ENCODE peak calls at places on chromosomes 5 and 9, in seven cellular contexts. O is DMS153, K is HTR-8/SVneo, A is body of pancreas, G is foreskin fibroblast, R is EL, C is GM20000. T is an unnamed sample.

GRCh38 chr5:14244721-14245518 is 101.8 kb downstream of the TRIO start:
- DNase-seq in G (no peak), K (no peak), O (no peak), R (no peak), A (no peak), C (no peak), T (no peak)

GRCh38 chr9:20355022-20355421 is 267.3 kb downstream of the MLLT3 start:
- DNase-seq in O (no peak), G (peak), K (no peak), C (peak), A (no peak), R (peak), T (no peak)

GRCh38 chr9:129509508-129509907 is 111.4 kb downstream of the C9orf50 start:
- DNase-seq in R (peak), C (no peak), A (no peak), O (no peak), G (peak), K (no peak), T (no peak)

GRCh38 chr5:73654171-73654811 is 28.3 kb downstream of the ARHGEF28 start:
- DNase-seq in O (peak), G (peak), K (no peak), R (peak), C (peak), A (no peak), T (no peak)

GRCh38 chr9:113950195-113951031 is 74.3 kb downstream of the ZNF618 start:
- DNase-seq in C (no peak), A (no peak), R (no peak), G (no peak), O (no peak), K (no peak), T (no peak)

GRCh38 chr5:91033370-91033769 is 349.7 kb downstream of the ARRDC3 start:
- DNase-seq in R (no peak), K (no peak), O (no peak), C (no peak), G (no peak), A (no peak), T (no peak)

GRCh38 chr5:174732040-174733020 is 7.9 kb downstream of the MSX2 start:
- DNase-seq in K (no peak), R (no peak), G (no peak), C (no peak), O (no peak), A (no peak), T (no peak)

GRCh38 chr9:136711751-136712689 is at the start of gene DIPK1B:
- DNase-seq in A (no peak), G (no peak), R (no peak), O (peak), K (no peak), C (no peak), T (no peak)

GRCh38 chr9:88984543-88984883 is 6.8 kb upstream of the S1PR3 start:
- DNase-seq in O (no peak), K (no peak), A (no peak), C (no peak), R (no peak), G (no peak), T (no peak)

GRCh38 chr5:157917909-157918809 is 59.2 kb upstream of the CLINT1 start:
- DNase-seq in A (peak), R (peak), G (peak), C (peak), O (no peak), K (peak), T (peak)

GRCh38 chr5:132483101-132483500 is 7.5 kb downstream of the IRF1 start:
- DNase-seq in K (no peak), G (no peak), O (no peak), R (no peak), C (no peak), A (no peak), T (no peak)

T was measured in SHP77 treated with DMSO at 0.1 percent for 48 hours.